ENCODE peak calls at places on chromosomes 3 and 15, in five cellular contexts. One of them, this sample, is unnamed.
A peak's percentile ranks its signal among the peaks of the same experiment; 100 is the strongest.

GRCh38 chr3:146513386-146514051 is 30.9 kb downstream of the PLSCR1 start:
- DNase-seq in prostate gland: no peak
- DNase-seq in ovary: no peak
- DNase-seq in Peyer's patch: no peak
- DNase-seq in IMR-90: peak; percentile 16
- DNase-seq in this sample: no peak

GRCh38 chr3:186510374-186511079 is 33.7 kb downstream of the CRYGS start:
- DNase-seq in prostate gland: no peak
- DNase-seq in ovary: no peak
- DNase-seq in Peyer's patch: no peak
- DNase-seq in IMR-90: no peak
- DNase-seq in this sample: no peak

GRCh38 chr3:190101320-190102117 is 19.2 kb downstream of the P3H2 start:
- DNase-seq in prostate gland: no peak
- DNase-seq in ovary: no peak
- DNase-seq in Peyer's patch: no peak
- DNase-seq in IMR-90: peak; percentile 83
- DNase-seq in this sample: no peak

GRCh38 chr15:33699691-33700447 is 268.4 kb upstream of the CHRM5 start:
- DNase-seq in prostate gland: no peak
- DNase-seq in ovary: no peak
- DNase-seq in Peyer's patch: no peak
- DNase-seq in IMR-90: peak; percentile 12
- DNase-seq in this sample: no peak

GRCh38 chr3:144384241-144384979 is 412.8 kb downstream of the DIPK2A start:
- DNase-seq in prostate gland: no peak
- DNase-seq in ovary: no peak
- DNase-seq in Peyer's patch: no peak
- DNase-seq in IMR-90: no peak
- DNase-seq in this sample: no peak

GRCh38 chr3:42572278-42572677 is 9.5 kb downstream of the SEC22C start:
- DNase-seq in prostate gland: no peak
- DNase-seq in ovary: no peak
- DNase-seq in Peyer's patch: no peak
- DNase-seq in IMR-90: peak; percentile 31
- DNase-seq in this sample: no peak

GRCh38 chr3:99344216-99344615 is 294.2 kb upstream of the COL8A1 start:
- DNase-seq in prostate gland: no peak
- DNase-seq in ovary: no peak
- DNase-seq in Peyer's patch: no peak
- DNase-seq in IMR-90: peak; percentile 35
- DNase-seq in this sample: no peak

GRCh38 chr3:181210275-181210674 is 220.7 kb upstream of the DNAJC19 start:
- DNase-seq in prostate gland: no peak
- DNase-seq in ovary: no peak
- DNase-seq in Peyer's patch: no peak
- DNase-seq in IMR-90: peak; percentile 15
- DNase-seq in this sample: no peak

GRCh38 chr3:9249273-9250192 is at the start of gene SRGAP3:
- DNase-seq in prostate gland: peak; percentile 91
- DNase-seq in ovary: peak; percentile 86
- DNase-seq in Peyer's patch: peak; percentile 85
- DNase-seq in IMR-90: peak; percentile 86
- DNase-seq in this sample: peak; percentile 78
- TF ChIP-seq POLR2A in prostate gland: peak; percentile 81
- TF ChIP-seq POLR2A in ovary: no peak
- TF ChIP-seq POLR2A in Peyer's patch: peak; percentile 28
- TF ChIP-seq POLR2A in IMR-90: no peak
- TF ChIP-seq POLR2A in this sample: no peak

GRCh38 chr15:96355561-96356129 is 25.1 kb downstream of the NR2F2 start:
- DNase-seq in prostate gland: no peak
- DNase-seq in ovary: no peak
- DNase-seq in Peyer's patch: no peak
- DNase-seq in IMR-90: no peak
- DNase-seq in this sample: no peak
- H3K27me3 ChIP-seq in prostate gland: no peaks in the 10 kb centered on the region
- H3K27me3 ChIP-seq in ovary: no peaks in the 10 kb centered on the region
- H3K27me3 ChIP-seq in Peyer's patch: no peaks in the 10 kb centered on the region
- H3K27me3 ChIP-seq in IMR-90: no peaks in the 10 kb centered on the region
- H3K27me3 ChIP-seq in this sample: peaks cover 43% of the 10 kb centered on the region

GRCh38 chr3:196968233-196969000 is at the start of gene PIGZ:
- DNase-seq in prostate gland: no peak
- DNase-seq in ovary: no peak
- DNase-seq in Peyer's patch: no peak
- DNase-seq in IMR-90: no peak
- DNase-seq in this sample: no peak
- TF ChIP-seq POLR2A in prostate gland: no peak
- TF ChIP-seq POLR2A in ovary: no peak
- TF ChIP-seq POLR2A in Peyer's patch: no peak
- TF ChIP-seq POLR2A in IMR-90: no peak
- TF ChIP-seq POLR2A in this sample: no peak

GRCh38 chr15:77671274-77672056 is 38.8 kb upstream of the LINGO1 start:
- DNase-seq in prostate gland: no peak
- DNase-seq in ovary: no peak
- DNase-seq in Peyer's patch: no peak
- DNase-seq in IMR-90: no peak
- DNase-seq in this sample: no peak

GRCh38 chr15:77673801-77674317 is 41.1 kb upstream of the LINGO1 start:
- DNase-seq in prostate gland: no peak
- DNase-seq in ovary: no peak
- DNase-seq in Peyer's patch: no peak
- DNase-seq in IMR-90: no peak
- DNase-seq in this sample: no peak

GRCh38 chr15:77670558-77671148 is 37.9 kb upstream of the LINGO1 start:
- DNase-seq in prostate gland: no peak
- DNase-seq in ovary: no peak
- DNase-seq in Peyer's patch: no peak
- DNase-seq in IMR-90: no peak
- DNase-seq in this sample: no peak

GRCh38 chr15:77674327-77674726 is 41.6 kb upstream of the LINGO1 start:
- DNase-seq in prostate gland: no peak
- DNase-seq in ovary: no peak
- DNase-seq in Peyer's patch: no peak
- DNase-seq in IMR-90: no peak
- DNase-seq in this sample: no peak

GRCh38 chr15:77672110-77672509 is 39.4 kb upstream of the LINGO1 start:
- DNase-seq in prostate gland: no peak
- DNase-seq in ovary: no peak
- DNase-seq in Peyer's patch: no peak
- DNase-seq in IMR-90: no peak
- DNase-seq in this sample: no peak
- H3K27me3 ChIP-seq in prostate gland: no peaks in the 10 kb centered on the region
- H3K27me3 ChIP-seq in ovary: no peaks in the 10 kb centered on the region
- H3K27me3 ChIP-seq in Peyer's patch: no peaks in the 10 kb centered on the region
- H3K27me3 ChIP-seq in IMR-90: peaks cover 75% of the 10 kb centered on the region
- H3K27me3 ChIP-seq in this sample: peaks cover 21% of the 10 kb centered on the region